ENCODE peak calls at places on chromosomes 5 and 9, in five cellular contexts. R is AG04450, A is BE2C, U is ovary, V is brain microvascular endothelial cell. T is an unnamed sample.

GRCh38 chr5:74408150-74409043 is 232.1 kb downstream of the ENC1 start:
- DNase-seq in R (no peak), A (no peak), U (no peak), V (no peak), T (no peak)

GRCh38 chr9:125932012-125932411 is 184.8 kb downstream of the PBX3 start:
- DNase-seq in R (peak), A (peak), U (peak), V (peak), T (no peak)

GRCh38 chr9:126861707-126862460 is 1.4 kb downstream of the ZBTB34 start:
- DNase-seq in R (no peak), A (no peak), U (no peak), V (no peak), T (no peak)

GRCh38 chr9:99485461-99485860 is 263.4 kb downstream of the SEC61B start:
- DNase-seq in R (no peak), A (no peak), U (no peak), V (peak), T (no peak)

GRCh38 chr5:1060535-1060981 is 51.3 kb downstream of the SLC12A7 start:
- DNase-seq in R (no peak), A (no peak), U (no peak), V (no peak), T (no peak)

GRCh38 chr9:131862261-131862660 is 122.4 kb upstream of the RAPGEF1 start:
- DNase-seq in R (no peak), A (no peak), U (no peak), V (no peak), T (no peak)

GRCh38 chr9:78963911-78964310 is 607.9 kb upstream of the TLE4 start:
- DNase-seq in R (no peak), A (no peak), U (no peak), V (no peak), T (no peak)

GRCh38 chr9:72363908-72364678 is 915 bp downstream of the ZFAND5 start:
- DNase-seq in R (no peak), A (peak), U (peak), V (no peak), T (no peak)

GRCh38 chr5:66134407-66134843 is 9.7 kb upstream of the SREK1 start:
- DNase-seq in R (no peak), A (no peak), U (no peak), V (no peak), T (no peak)

GRCh38 chr9:104872959-104873850 is 54.8 kb downstream of the ABCA1 start:
- DNase-seq in R (peak), A (no peak), U (peak), V (peak), T (no peak)

GRCh38 chr9:110157812-110158629 is 49.9 kb downstream of the C9orf152 start:
- DNase-seq in R (no peak), A (no peak), U (no peak), V (no peak), T (no peak)
- H3K4me3 ChIP-seq in R (no peak), A (no peak), U (no peak), V (no peak), T (no peak)

DNA sequence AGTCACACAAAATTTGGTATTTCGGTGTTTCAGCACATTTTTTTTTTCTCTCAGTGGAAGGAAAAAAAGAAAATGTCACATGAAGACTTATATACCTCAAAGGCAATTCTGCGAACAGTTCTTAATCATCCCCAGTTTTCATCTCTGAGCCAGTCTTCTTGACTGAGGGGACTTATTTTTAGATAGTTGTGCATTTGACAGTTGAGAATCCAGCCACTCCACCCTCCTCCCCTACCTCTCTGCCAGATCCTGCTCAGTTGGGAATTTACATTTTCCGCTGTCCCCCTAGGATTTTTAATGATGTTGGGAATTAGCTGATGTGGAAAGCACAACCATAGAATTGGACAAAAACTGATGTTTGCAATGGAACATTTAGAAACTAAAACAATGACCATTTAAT is 194.4 kb upstream of the PIK3R1 start:
- DNase-seq in R (no peak), A (no peak), U (no peak), V (no peak), T (no peak)
- TF ChIP-seq CTCF in R (no peak), A (no peak), U (no peak), V (no peak), T (no peak)

GRCh38 chr9:137315581-137316011 is 13.5 kb upstream of the NRARP start:
- DNase-seq in R (no peak), A (peak), U (no peak), V (no peak), T (no peak)
- H3K4me3 ChIP-seq in R (no peak), A (no peak), U (no peak), V (no peak), T (no peak)

GRCh38 chr9:6045364-6045763 is 29.9 kb upstream of the RANBP6 start:
- DNase-seq in R (no peak), A (no peak), U (no peak), V (no peak), T (no peak)
- TF ChIP-seq CTCF in R (no peak), A (no peak), U (no peak), V (no peak), T (no peak)

DNA sequence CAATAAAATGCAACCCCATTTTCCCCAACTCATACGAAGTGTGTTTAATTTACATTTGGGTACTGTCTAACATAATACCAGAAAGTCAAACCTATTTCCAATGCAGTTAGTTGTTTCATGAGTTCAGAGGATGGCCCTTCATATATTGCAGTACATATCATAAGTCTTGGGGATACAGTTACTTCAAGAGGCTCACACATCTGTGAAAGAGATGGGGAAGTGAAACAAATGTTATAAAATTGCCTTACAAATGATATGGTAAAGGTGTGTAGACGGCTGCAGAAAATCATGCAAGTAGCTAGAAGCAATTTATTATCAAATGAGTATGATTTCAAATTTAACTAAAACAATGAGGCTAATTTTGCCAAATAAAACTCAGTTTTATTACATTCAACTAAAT is 219.0 kb upstream of the CDH12 start:
- DNase-seq in R (no peak), A (no peak), U (no peak), V (no peak), T (no peak)
- H3K4me3 ChIP-seq in R (no peak), A (no peak), U (no peak), V (no peak), T (no peak)

GRCh38 chr9:84343111-84343521 is 2.6 kb upstream of the SLC28A3 start:
- DNase-seq in R (no peak), A (no peak), U (no peak), V (peak), T (no peak)
- TF ChIP-seq CTCF in R (no peak), A (no peak), U (no peak), V (no peak), T (no peak)

GRCh38 chr5:42951169-42951846 is 88.8 kb downstream of the ANXA2R start:
- DNase-seq in R (no peak), A (no peak), U (peak), V (peak), T (no peak)

GRCh38 chr5:42949348-42950090 is 90.6 kb downstream of the ANXA2R start:
- DNase-seq in R (peak), A (peak), U (peak), V (peak), T (peak)

GRCh38 chr5:42950091-42950465 is 90.0 kb downstream of the ANXA2R start:
- DNase-seq in R (no peak), A (no peak), U (no peak), V (no peak), T (no peak)

GRCh38 chr5:42950466-42951168 is 89.5 kb downstream of the ANXA2R start:
- DNase-seq in R (peak), A (no peak), U (peak), V (peak), T (no peak)

GRCh38 chr5:42948961-42949347 is 91.2 kb downstream of the ANXA2R start:
- DNase-seq in R (no peak), A (no peak), U (no peak), V (no peak), T (no peak)
- H3K4me3 ChIP-seq in R (peak), A (no peak), U (no peak), V (peak), T (peak)

GRCh38 chr9:129460323-129461261 is 160.3 kb downstream of the C9orf50 start:
- DNase-seq in R (peak), A (peak), U (peak), V (peak), T (peak)
- TF ChIP-seq CTCF in R (peak), A (peak), U (peak), V (peak), T (no peak)

GRCh38 chr5:90932052-90932699 is 373.6 kb downstream of the ADGRV1 start:
- DNase-seq in R (peak), A (peak), U (peak), V (peak), T (no peak)

GRCh38 chr5:90934738-90935137 is 376.1 kb downstream of the ADGRV1 start:
- DNase-seq in R (no peak), A (no peak), U (no peak), V (no peak), T (no peak)

GRCh38 chr5:90930756-90931431 is 372.3 kb downstream of the ADGRV1 start:
- DNase-seq in R (no peak), A (no peak), U (no peak), V (no peak), T (no peak)

GRCh38 chr5:90933298-90933697 is 374.7 kb downstream of the ADGRV1 start:
- DNase-seq in R (no peak), A (no peak), U (no peak), V (no peak), T (no peak)

GRCh38 chr5:90934091-90934719 is 375.6 kb downstream of the ADGRV1 start:
- DNase-seq in R (no peak), A (no peak), U (no peak), V (no peak), T (no peak)
- H3K4me3 ChIP-seq in R (no peak), A (no peak), U (no peak), V (no peak), T (no peak)

T was measured in GM12864.